ENCODE peak calls at places on chromosome 1, in seven cellular contexts. One of them, this sample, is unnamed.

GRCh38 chr1:7509593-7509992 is 261.5 kb upstream of the VAMP3 start:
- DNase-seq in H54: no peak
- DNase-seq in NCI-H1105 treated with DMSO at 0.1 percent for 48 hours: no peak
- DNase-seq in substantia nigra: no peak
- DNase-seq in M059J: peak; percentile 42
- DNase-seq in neural crest cell: no peak
- DNase-seq in NCI-H1417: no peak
- DNase-seq in this sample: no peak

GRCh38 chr1:34918609-34919561 is 10.6 kb downstream of the DLGAP3 start:
- DNase-seq in H54: no peak
- DNase-seq in NCI-H1105 treated with DMSO at 0.1 percent for 48 hours: peak; percentile 83
- DNase-seq in substantia nigra: no peak
- DNase-seq in M059J: no peak
- DNase-seq in neural crest cell: no peak
- DNase-seq in NCI-H1417: peak; percentile 58
- DNase-seq in this sample: peak; percentile 44

GRCh38 chr1:178021955-178022354 is 52.1 kb upstream of the SEC16B start:
- DNase-seq in H54: no peak
- DNase-seq in NCI-H1105 treated with DMSO at 0.1 percent for 48 hours: no peak
- DNase-seq in substantia nigra: no peak
- DNase-seq in M059J: no peak
- DNase-seq in neural crest cell: no peak
- DNase-seq in NCI-H1417: no peak
- DNase-seq in this sample: no peak

GRCh38 chr1:7679873-7680790 is 91.0 kb upstream of the VAMP3 start:
- DNase-seq in H54: peak; percentile 50
- DNase-seq in NCI-H1105 treated with DMSO at 0.1 percent for 48 hours: peak; percentile 58
- DNase-seq in substantia nigra: peak; percentile 59
- DNase-seq in M059J: peak; percentile 22
- DNase-seq in neural crest cell: peak; percentile 56
- DNase-seq in NCI-H1417: peak; percentile 87
- DNase-seq in this sample: peak; percentile 66

GRCh38 chr1:180269848-180270766 is 40.0 kb downstream of the LHX4 start:
- DNase-seq in H54: no peak
- DNase-seq in NCI-H1105 treated with DMSO at 0.1 percent for 48 hours: peak; percentile 9
- DNase-seq in substantia nigra: no peak
- DNase-seq in M059J: no peak
- DNase-seq in neural crest cell: no peak
- DNase-seq in NCI-H1417: no peak
- DNase-seq in this sample: peak; percentile 29

GRCh38 chr1:245062906-245063305 is 91.9 kb upstream of the KIF26B start:
- DNase-seq in H54: no peak
- DNase-seq in NCI-H1105 treated with DMSO at 0.1 percent for 48 hours: no peak
- DNase-seq in substantia nigra: no peak
- DNase-seq in M059J: no peak
- DNase-seq in neural crest cell: no peak
- DNase-seq in NCI-H1417: no peak
- DNase-seq in this sample: no peak

GRCh38 chr1:85678193-85678592 is 30.0 kb downstream of the ZNHIT6 start:
- DNase-seq in H54: no peak
- DNase-seq in NCI-H1105 treated with DMSO at 0.1 percent for 48 hours: no peak
- DNase-seq in substantia nigra: no peak
- DNase-seq in M059J: no peak
- DNase-seq in neural crest cell: no peak
- DNase-seq in NCI-H1417: no peak
- DNase-seq in this sample: no peak

GRCh38 chr1:51729824-51730284 is 113.0 kb downstream of the OSBPL9 start:
- DNase-seq in H54: peak; percentile 23
- DNase-seq in NCI-H1105 treated with DMSO at 0.1 percent for 48 hours: peak; percentile 68
- DNase-seq in substantia nigra: no peak
- DNase-seq in M059J: peak; percentile 40
- DNase-seq in neural crest cell: no peak
- DNase-seq in NCI-H1417: peak; percentile 81
- DNase-seq in this sample: no peak

GRCh38 chr1:101732221-101732620 is 264.5 kb downstream of the OLFM3 start:
- DNase-seq in H54: no peak
- DNase-seq in NCI-H1105 treated with DMSO at 0.1 percent for 48 hours: no peak
- DNase-seq in substantia nigra: no peak
- DNase-seq in M059J: no peak
- DNase-seq in neural crest cell: no peak
- DNase-seq in NCI-H1417: no peak
- DNase-seq in this sample: no peak

GRCh38 chr1:179881642-179882252 is 338 bp upstream of the TOR1AIP1 start:
- DNase-seq in H54: no peak
- DNase-seq in NCI-H1105 treated with DMSO at 0.1 percent for 48 hours: no peak
- DNase-seq in substantia nigra: no peak
- DNase-seq in M059J: peak; percentile 92
- DNase-seq in neural crest cell: no peak
- DNase-seq in NCI-H1417: no peak
- DNase-seq in this sample: no peak

GRCh38 chr1:119702384-119702783 is 9.3 kb upstream of the PHGDH start:
- DNase-seq in H54: no peak
- DNase-seq in NCI-H1105 treated with DMSO at 0.1 percent for 48 hours: no peak
- DNase-seq in substantia nigra: no peak
- DNase-seq in M059J: peak; percentile 57
- DNase-seq in neural crest cell: no peak
- DNase-seq in NCI-H1417: no peak
- DNase-seq in this sample: no peak

GRCh38 chr1:99713006-99713405 is 53.4 kb downstream of the FRRS1 start:
- DNase-seq in H54: no peak
- DNase-seq in NCI-H1105 treated with DMSO at 0.1 percent for 48 hours: no peak
- DNase-seq in substantia nigra: no peak
- DNase-seq in M059J: no peak
- DNase-seq in neural crest cell: no peak
- DNase-seq in NCI-H1417: no peak
- DNase-seq in this sample: no peak

GRCh38 chr1:204357551-204357950 is 2.2 kb downstream of the PLEKHA6 start:
- DNase-seq in H54: no peak
- DNase-seq in NCI-H1105 treated with DMSO at 0.1 percent for 48 hours: no peak
- DNase-seq in substantia nigra: no peak
- DNase-seq in M059J: no peak
- DNase-seq in neural crest cell: no peak
- DNase-seq in NCI-H1417: no peak
- DNase-seq in this sample: peak; percentile 35

GRCh38 chr1:183590225-183591191 is at the start of gene NCF2:
- DNase-seq in H54: no peak
- DNase-seq in NCI-H1105 treated with DMSO at 0.1 percent for 48 hours: no peak
- DNase-seq in substantia nigra: peak; percentile 30
- DNase-seq in M059J: peak; percentile 55
- DNase-seq in neural crest cell: no peak
- DNase-seq in NCI-H1417: no peak
- DNase-seq in this sample: no peak

GRCh38 chr1:6144175-6144574 is 35.9 kb downstream of the CHD5 start:
- DNase-seq in H54: no peak
- DNase-seq in NCI-H1105 treated with DMSO at 0.1 percent for 48 hours: no peak
- DNase-seq in substantia nigra: no peak
- DNase-seq in M059J: no peak
- DNase-seq in neural crest cell: no peak
- DNase-seq in NCI-H1417: no peak
- DNase-seq in this sample: no peak

This sample was measured in BE2C.